ENCODE peak calls at places on chromosome 14, in four cellular contexts. M, O, J and C are unnamed samples.

GRCh38 chr14:69675877-69676416 is 64.6 kb downstream of the SUSD6 start:
- DNase-seq in O (no peak), M (no peak), J (no peak), C (no peak)

GRCh38 chr14:32472512-32473472 is 143.7 kb downstream of the AKAP6 start:
- DNase-seq in O (no peak), M (no peak), J (no peak), C (no peak)

GRCh38 chr14:30375280-30375892 is 183.6 kb upstream of the G2E3 start:
- DNase-seq in O (peak), M (peak), J (peak), C (peak)

GRCh38 chr14:69153848-69154208 is 909 bp upstream of the DCAF5 start:
- DNase-seq in O (no peak), J (peak), M (no peak), C (peak)

GRCh38 chr14:104267895-104268294 is 129.5 kb downstream of the KIF26A start:
- DNase-seq in J (no peak), M (no peak), O (peak), C (peak)

GRCh38 chr14:20611277-20611676 is 20.1 kb upstream of the RNASE12 start:
- DNase-seq in O (no peak), M (no peak), J (no peak), C (no peak)

GRCh38 chr14:71739273-71739990 is 192.8 kb upstream of the RGS6 start:
- DNase-seq in O (no peak), M (peak), J (no peak), C (no peak)

GRCh38 chr14:26621807-26622560 is 24.2 kb upstream of the NOVA1 start:
- DNase-seq in M (no peak), O (no peak), J (no peak), C (no peak)

GRCh38 chr14:72476657-72477499 is 417.0 kb downstream of the DPF3 start:
- DNase-seq in M (no peak), J (no peak), O (no peak), C (no peak)

GRCh38 chr14:103334644-103335603 is 887 bp downstream of the EIF5 start:
- DNase-seq in M (no peak), O (peak), J (peak), C (peak)

GRCh38 chr14:104001003-104001402 is 58.7 kb upstream of the RD3L start:
- DNase-seq in O (no peak), M (no peak), J (no peak), C (no peak)

GRCh38 chr14:72665259-72665658 is 228.6 kb downstream of the DPF3 start:
- DNase-seq in M (peak), O (no peak), J (no peak), C (no peak)

GRCh38 chr14:33363687-33364086 is 425.0 kb downstream of the NPAS3 start:
- DNase-seq in O (no peak), J (no peak), M (no peak), C (no peak)

GRCh38 chr14:99818503-99819036 is 25.4 kb downstream of the EML1 start:
- DNase-seq in O (no peak), J (no peak), M (no peak), C (no peak)

GRCh38 chr14:55684956-55685584 is 105.1 kb downstream of the KTN1 start:
- DNase-seq in O (no peak), J (no peak), M (no peak), C (no peak)

GRCh38 chr14:91570021-91570420 is 59.9 kb upstream of the PPP4R3A start:
- DNase-seq in M (no peak), J (no peak), O (no peak), C (no peak)

GRCh38 chr14:34824826-34825225 is 50.3 kb downstream of the BAZ1A start:
- DNase-seq in O (no peak), M (no peak), J (no peak), C (no peak)

GRCh38 chr14:26960049-26960688 is 362.3 kb upstream of the NOVA1 start:
- DNase-seq in O (no peak), M (no peak), J (no peak), C (no peak)

DNA sequence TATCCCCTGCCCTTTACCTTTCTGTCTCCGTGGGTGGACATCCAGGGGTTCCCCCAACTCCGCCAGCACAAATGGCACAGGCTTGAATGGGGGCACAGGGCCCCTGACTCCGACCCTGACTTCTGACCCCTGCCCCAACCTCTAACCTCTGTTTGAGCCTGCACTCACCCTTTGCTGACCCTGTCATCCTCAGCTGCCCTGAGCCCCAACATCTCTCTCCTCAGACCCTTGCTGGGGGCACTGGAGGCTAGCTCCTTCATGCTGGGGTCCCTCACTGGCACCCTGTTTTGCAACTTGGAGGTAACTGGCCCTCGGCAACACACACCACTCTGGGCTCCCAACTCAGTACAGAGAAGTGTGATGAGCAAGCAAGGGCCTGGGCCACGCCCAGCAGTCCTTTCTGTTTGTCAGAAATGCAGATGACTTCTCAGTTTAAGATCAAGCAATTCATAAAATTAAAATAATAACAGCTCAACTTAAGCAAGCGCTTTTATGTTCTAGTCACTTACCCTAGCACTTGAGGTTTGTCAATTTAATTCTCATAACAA is 2.1 kb downstream of the IFI27 start:
- DNase-seq in J (no peak), O (peak), M (no peak), C (no peak)
- H3K4me3 ChIP-seq in J (no peak), O (peak), M (no peak), C (peak)

GRCh38 chr14:75132374-75133086 is 5.7 kb upstream of the NEK9 start:
- DNase-seq in J (peak), M (peak), O (no peak), C (no peak)
- TF ChIP-seq POLR2A in J (no peak), M (no peak), O (no peak), C (no peak)

DNA sequence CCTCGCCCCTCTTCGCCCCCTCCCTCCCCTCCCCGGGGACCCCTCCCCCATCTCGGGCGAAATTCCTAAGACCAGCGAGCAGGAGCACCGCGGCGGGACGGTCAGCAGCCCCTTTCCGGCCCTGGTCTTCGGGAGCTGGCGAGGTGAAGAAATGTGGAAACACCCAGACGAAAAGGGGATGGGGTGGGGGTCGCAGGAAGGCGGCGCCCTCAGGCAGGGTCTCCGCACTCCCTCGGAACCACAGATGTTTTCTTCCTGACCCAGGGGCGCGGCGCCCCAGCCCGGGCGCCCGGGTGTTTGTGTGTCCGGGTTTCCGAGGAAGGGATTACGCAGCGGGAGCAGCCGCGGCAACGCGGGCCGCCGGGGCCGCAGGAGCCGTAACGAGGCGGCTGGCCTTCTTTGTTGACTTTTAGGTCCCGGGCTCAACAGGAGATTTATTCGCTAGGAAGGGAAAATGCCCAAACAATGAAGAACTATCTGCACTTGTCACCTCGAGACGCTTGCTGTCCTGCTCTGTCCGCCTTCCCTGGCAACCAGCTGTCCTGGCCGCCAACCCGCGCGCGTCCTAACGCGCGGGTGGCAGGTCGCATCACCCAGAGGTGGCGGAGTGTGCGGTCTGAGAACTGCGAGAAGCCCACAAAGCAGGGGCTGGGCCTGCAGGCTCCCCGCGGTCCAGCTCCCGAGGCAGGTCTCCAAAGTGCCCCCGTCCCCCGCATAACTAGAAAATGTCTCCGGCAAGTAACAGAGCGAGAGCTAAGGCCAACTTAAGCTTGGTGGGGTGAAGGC is 7.0 kb downstream of the FOXA1 start:
- DNase-seq in M (no peak), J (no peak), O (no peak), C (no peak)
- H3K4me3 ChIP-seq in M (peak), J (no peak), O (peak), C (peak)

GRCh38 chr14:89620436-89620835 is 203.4 kb upstream of the FOXN3 start:
- DNase-seq in O (no peak), M (no peak), J (no peak), C (no peak)

GRCh38 chr14:89619616-89620273 is 202.7 kb upstream of the FOXN3 start:
- DNase-seq in O (no peak), J (no peak), M (no peak), C (no peak)

GRCh38 chr14:89618309-89618708 is 201.3 kb upstream of the FOXN3 start:
- DNase-seq in O (no peak), J (no peak), M (no peak), C (no peak)

GRCh38 chr14:89617471-89618291 is 200.6 kb upstream of the FOXN3 start:
- DNase-seq in O (peak), M (no peak), J (no peak), C (no peak)

GRCh38 chr14:89618821-89619551 is 202.0 kb upstream of the FOXN3 start:
- DNase-seq in M (peak), J (peak), O (peak), C (peak)
- TF ChIP-seq POLR2A in M (no peak), J (peak), O (no peak), C (no peak)